ENCODE peak calls at places on chromosomes 16 and 17, in eight cellular contexts. Z is cardiac fibroblast; M is left ventricle myocardium inferior; S is adrenal gland; E is AG04450; A is transverse colon; W is MM.1S; H is CD4-positive, alpha-beta T cell. I is an unnamed sample.

GRCh38 chr16:56244612-56245011 is 53.3 kb downstream of the GNAO1 start:
- DNase-seq in Z (no peak), M (no peak), S (no peak), E (no peak), A (no peak), W (no peak), H (no peak), I (no peak)

GRCh38 chr16:27314161-27314723 is 468 bp downstream of the IL4R start:
- DNase-seq in Z (peak), M (peak), S (peak), E (peak), A (peak), W (no peak), H (peak), I (peak)

GRCh38 chr16:77435240-77435819 is 496 bp upstream of the ADAMTS18 start:
- DNase-seq in Z (no peak), M (no peak), S (no peak), E (no peak), A (no peak), W (no peak), H (no peak), I (no peak)

GRCh38 chr17:50266384-50267073 is 7.7 kb upstream of the TMEM92 start:
- DNase-seq in Z (peak), M (no peak), S (peak), E (peak), A (peak), W (no peak), H (no peak), I (peak)

GRCh38 chr17:81902023-81902652 is at the start of gene NPB:
- DNase-seq in Z (no peak), M (no peak), S (peak), E (no peak), A (no peak), W (no peak), H (no peak), I (no peak)

GRCh38 chr17:31074772-31075538 is 19.8 kb upstream of the NF1 start:
- DNase-seq in Z (peak), M (no peak), S (no peak), E (no peak), A (no peak), W (no peak), H (no peak), I (no peak)

GRCh38 chr16:6206080-6206479 is 1108.5 kb upstream of the EEF2KMT start:
- DNase-seq in Z (no peak), M (no peak), S (no peak), E (no peak), A (peak), W (no peak), H (no peak), I (no peak)

GRCh38 chr17:80361495-80362220 is 53.3 kb upstream of the ENDOV start:
- DNase-seq in Z (no peak), M (no peak), S (no peak), E (no peak), A (no peak), W (no peak), H (no peak), I (peak)

GRCh38 chr17:48113201-48113676 is 5.7 kb downstream of the SNX11 start:
- DNase-seq in Z (peak), M (no peak), S (peak), E (no peak), A (no peak), W (no peak), H (peak), I (peak)

DNA sequence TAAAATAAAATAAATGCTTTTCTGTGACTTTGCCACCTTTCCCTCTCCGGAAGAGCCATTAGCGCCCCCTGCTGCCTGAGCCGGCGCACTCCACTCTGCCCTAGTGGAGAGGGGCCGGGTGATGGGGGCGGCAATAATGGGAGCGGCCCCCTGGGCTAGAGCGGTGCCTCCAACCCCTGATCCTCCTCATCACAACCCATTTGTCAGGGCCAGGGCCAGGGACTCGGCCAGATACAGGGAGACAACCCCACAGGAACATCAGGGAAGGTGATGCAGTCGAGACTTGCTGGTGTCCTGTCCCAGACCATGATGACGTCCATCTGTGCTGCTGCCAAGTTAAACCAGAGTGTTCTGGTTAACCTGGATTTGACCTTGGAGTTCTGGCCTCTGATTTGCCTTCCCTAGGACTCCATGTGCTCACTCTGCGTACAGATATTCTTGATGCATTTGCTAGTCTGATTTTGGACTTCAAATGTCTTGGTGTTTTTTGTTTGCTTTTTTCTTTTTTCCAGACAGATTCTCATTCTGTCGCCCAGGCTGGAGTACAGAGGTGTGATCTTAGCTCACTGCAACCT is 46.1 kb upstream of the BPTF start:
- DNase-seq in Z (peak), M (peak), S (peak), E (no peak), A (peak), W (peak), H (peak), I (peak)
- TF ChIP-seq CTCF in Z (peak), M (peak), S (peak), E (peak), A (peak), W (peak), H (no peak), I (peak)

GRCh38 chr17:79191270-79191934 is 116.8 kb downstream of the ENGASE start:
- DNase-seq in Z (no peak), M (no peak), S (no peak), E (no peak), A (no peak), W (no peak), H (no peak), I (no peak)
- TF ChIP-seq CTCF in Z (no peak), M (no peak), S (no peak), E (no peak), A (no peak), W (no peak), H (no peak), I (no peak)

GRCh38 chr17:45984368-45984767 is 14.7 kb upstream of the STH start:
- DNase-seq in Z (no peak), M (no peak), S (no peak), E (no peak), A (no peak), W (no peak), H (no peak), I (no peak)
- TF ChIP-seq CTCF in Z (no peak), M (no peak), S (no peak), E (no peak), A (no peak), W (no peak), H (no peak), I (no peak)

DNA sequence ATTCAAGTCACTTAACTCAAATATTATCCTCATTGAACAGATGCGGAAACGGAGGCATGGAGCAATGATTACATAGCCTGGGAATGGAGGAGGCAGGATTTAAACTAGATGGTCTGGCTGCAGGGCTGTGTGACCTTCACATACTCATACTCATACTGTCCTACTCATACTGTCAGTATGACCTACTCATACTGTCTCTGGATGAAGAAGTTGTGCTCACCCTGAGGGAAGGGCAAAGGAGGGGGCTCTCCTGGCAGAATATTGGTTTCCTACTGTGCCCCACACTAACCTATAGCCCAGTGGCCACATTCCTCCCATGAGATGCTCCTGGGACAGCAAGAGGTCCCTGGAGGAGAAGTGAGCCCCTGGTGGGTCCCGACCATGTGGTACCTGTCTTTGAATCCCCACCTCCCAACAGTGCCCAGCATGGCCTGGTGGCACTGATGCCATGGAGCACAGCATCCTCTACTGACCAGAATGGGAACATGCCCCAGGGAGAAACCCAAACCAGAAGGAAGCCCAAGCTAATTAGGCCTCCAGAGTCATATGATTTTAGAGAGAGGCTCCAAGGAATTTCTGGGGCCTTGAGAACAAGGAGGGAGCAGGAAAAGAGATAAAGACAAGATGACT is 197.3 kb upstream of the SDK2 start:
- DNase-seq in Z (peak), M (no peak), S (no peak), E (no peak), A (peak), W (no peak), H (peak), I (no peak)
- TF ChIP-seq CTCF in Z (no peak), M (peak), S (peak), E (no peak), A (peak), W (no peak), H (peak), I (peak)

DNA sequence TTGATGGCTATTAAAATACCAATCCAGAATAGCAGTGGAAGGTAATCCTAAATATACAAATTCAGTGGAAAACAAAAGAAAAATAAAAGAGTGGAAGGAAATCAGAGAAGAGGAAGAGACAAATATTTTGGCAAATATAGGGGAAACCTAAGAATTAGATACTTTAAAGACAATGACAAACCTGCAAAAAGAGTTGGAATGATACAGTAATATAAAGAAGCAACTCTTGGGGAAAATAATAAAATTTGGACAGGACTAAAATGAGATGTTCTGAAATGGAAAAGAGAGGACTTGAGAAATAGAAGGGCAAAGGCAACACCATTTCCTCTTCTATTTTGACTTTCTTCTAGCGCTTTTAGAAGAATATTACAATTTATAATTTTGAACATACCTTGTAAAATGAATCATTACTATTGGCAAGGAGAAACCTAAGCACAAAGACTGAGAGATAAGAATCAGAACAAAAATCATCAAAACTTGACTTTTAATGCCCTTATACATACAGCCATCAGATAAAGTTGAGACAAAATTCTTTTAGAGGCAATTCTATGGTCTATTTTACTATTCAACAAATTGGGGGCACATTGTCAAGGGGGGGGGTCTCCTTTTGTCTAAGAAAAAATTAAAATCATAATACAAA is 5.2 kb downstream of the RNF43 start:
- DNase-seq in Z (no peak), M (no peak), S (no peak), E (no peak), A (no peak), W (no peak), H (no peak), I (no peak)
- TF ChIP-seq CTCF in Z (no peak), M (no peak), S (no peak), E (no peak), A (no peak), W (no peak), H (no peak), I (no peak)

GRCh38 chr17:45730192-45730591 is 53.9 kb upstream of the CRHR1 start:
- DNase-seq in Z (no peak), M (no peak), S (no peak), E (no peak), A (no peak), W (no peak), H (no peak), I (no peak)
- TF ChIP-seq CTCF in Z (no peak), M (no peak), S (no peak), E (no peak), A (no peak), W (no peak), H (no peak), I (no peak)

GRCh38 chr16:30535106-30535776 is 583 bp upstream of the ZNF747 start:
- DNase-seq in Z (peak), M (no peak), S (no peak), E (no peak), A (no peak), W (no peak), H (no peak), I (no peak)

GRCh38 chr16:30533146-30533522 is 1.5 kb downstream of the ZNF747 start:
- DNase-seq in Z (no peak), M (no peak), S (no peak), E (no peak), A (no peak), W (no peak), H (no peak), I (no peak)

GRCh38 chr16:30534368-30535105 is at the start of gene ZNF747:
- DNase-seq in Z (peak), M (peak), S (peak), E (no peak), A (peak), W (peak), H (peak), I (peak)

GRCh38 chr16:30533748-30534367 is 800 bp downstream of the ZNF747 start:
- DNase-seq in Z (no peak), M (no peak), S (no peak), E (no peak), A (no peak), W (peak), H (no peak), I (no peak)

DNA sequence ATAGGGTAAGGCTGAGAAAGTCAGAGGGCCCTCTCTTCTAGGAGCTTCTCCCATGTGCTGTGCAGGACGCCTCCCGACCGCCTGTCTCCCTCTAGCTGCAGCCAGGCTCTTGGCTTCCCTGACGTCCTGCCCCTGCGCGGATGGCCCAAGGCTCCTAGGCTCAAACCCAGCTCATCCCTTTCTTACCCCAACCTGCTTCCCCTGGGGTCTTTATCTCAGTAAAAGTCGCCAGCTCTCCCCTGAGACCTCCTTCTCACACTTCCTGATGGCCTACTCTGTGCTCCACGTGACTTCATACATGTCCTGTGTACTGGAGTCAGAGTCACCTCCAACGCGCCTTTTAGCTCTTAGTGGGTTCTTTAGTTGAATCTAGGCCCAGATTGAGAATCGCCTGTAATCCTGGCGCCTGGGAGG is 1.1 kb upstream of the ZNF747 start:
- DNase-seq in Z (peak), M (peak), S (peak), E (no peak), A (peak), W (no peak), H (peak), I (peak)
- TF ChIP-seq CTCF in Z (peak), M (peak), S (peak), E (peak), A (peak), W (no peak), H (peak), I (peak)

GRCh38 chr16:50844840-50845239 is 103.0 kb downstream of the CYLD start:
- DNase-seq in Z (no peak), M (no peak), S (no peak), E (no peak), A (no peak), W (no peak), H (no peak), I (no peak)

GRCh38 chr16:50846511-50846910 is 104.6 kb downstream of the CYLD start:
- DNase-seq in Z (no peak), M (no peak), S (no peak), E (no peak), A (no peak), W (no peak), H (no peak), I (no peak)

GRCh38 chr16:50845296-50845695 is 103.4 kb downstream of the CYLD start:
- DNase-seq in Z (no peak), M (no peak), S (no peak), E (no peak), A (no peak), W (no peak), H (no peak), I (no peak)

GRCh38 chr16:50847166-50847565 is 105.3 kb downstream of the CYLD start:
- DNase-seq in Z (no peak), M (no peak), S (no peak), E (no peak), A (no peak), W (no peak), H (no peak), I (no peak)

DNA sequence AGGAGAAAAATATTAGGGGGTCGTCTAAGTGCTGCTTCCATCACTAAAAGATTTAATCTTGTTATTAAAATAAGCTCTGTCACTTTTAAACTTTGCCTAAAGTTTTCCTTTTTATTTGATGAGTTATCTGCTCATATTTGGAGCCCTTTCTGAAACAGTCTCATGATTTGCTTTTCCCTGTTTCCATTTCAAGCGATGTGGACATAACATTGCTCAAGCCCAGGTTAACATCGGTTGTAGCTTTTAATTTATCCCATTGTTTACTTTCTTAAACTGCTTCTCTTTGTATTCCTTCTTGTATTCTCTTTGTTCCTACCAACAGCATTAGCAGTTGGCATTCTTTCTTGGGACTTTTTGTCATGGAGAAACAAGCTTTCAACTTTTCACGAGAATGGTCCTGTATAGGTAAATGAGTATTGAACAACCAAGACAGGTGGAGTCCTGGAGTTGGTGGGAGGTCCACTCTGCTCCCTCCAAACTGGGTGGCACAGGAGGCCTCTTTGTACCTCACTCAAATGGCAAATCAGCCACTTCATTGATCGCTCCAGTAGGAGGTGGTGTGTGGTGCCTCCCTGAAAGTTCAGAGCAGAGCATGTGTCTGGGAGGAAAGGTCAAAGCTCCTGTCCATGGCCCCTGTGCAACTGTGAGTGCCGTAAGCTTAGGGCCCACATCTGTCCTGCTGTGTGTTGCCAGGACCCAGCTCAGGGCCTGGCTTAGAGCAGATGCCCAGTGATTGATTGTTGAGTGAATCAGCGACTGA is 107.0 kb downstream of the CYLD start:
- DNase-seq in Z (no peak), M (no peak), S (no peak), E (no peak), A (no peak), W (no peak), H (no peak), I (no peak)
- TF ChIP-seq CTCF in Z (no peak), M (no peak), S (no peak), E (no peak), A (no peak), W (no peak), H (no peak), I (no peak)

GRCh38 chr16:654034-654433 is 4.9 kb downstream of the WDR90 start:
- DNase-seq in Z (no peak), M (no peak), S (no peak), E (no peak), A (no peak), W (no peak), H (no peak), I (no peak)
- TF ChIP-seq CTCF in Z (no peak), M (no peak), S (no peak), E (no peak), A (no peak), W (no peak), H (no peak), I (no peak)

I was measured in fibroblast of pulmonary artery.